ENCODE peak calls at places on chromosomes 16 and 17, in six cellular contexts. C is nucleus accumbens; X is islet precursor cell; N is activated CD8-positive, alpha-beta memory T cell treated with anti-CD3 and anti-CD28 coated beads for 24 hours; W is fibroblast of lung; M is NCI-H1092. P is an unnamed sample.

GRCh38 chr16:788399-789126 is at the start of gene CHTF18:
- DNase-seq in X (peak), C (peak), W (peak), M (peak), N (peak), P (peak)

GRCh38 chr17:17809527-17810373 is 27.0 kb downstream of the SREBF1 start:
- DNase-seq in M (no peak), W (peak), N (no peak), C (no peak), X (peak), P (no peak)

GRCh38 chr17:51052235-51052634 is 68.4 kb downstream of the SPAG9 start:
- DNase-seq in W (no peak), M (no peak), N (no peak), X (no peak), C (no peak), P (no peak)

GRCh38 chr17:35073183-35073790 is 9.8 kb upstream of the RFFL start:
- DNase-seq in C (no peak), X (no peak), N (no peak), M (no peak), W (no peak), P (no peak)

GRCh38 chr16:69057400-69058378 is 47.8 kb upstream of the HAS3 start:
- DNase-seq in C (no peak), X (no peak), N (no peak), M (peak), W (peak), P (peak)

GRCh38 chr17:38430316-38430715 is 2.1 kb downstream of the ARHGAP23 start:
- DNase-seq in M (no peak), C (no peak), X (no peak), N (no peak), W (peak), P (no peak)

GRCh38 chr17:17810374-17811248 is 26.2 kb downstream of the SREBF1 start:
- DNase-seq in N (no peak), W (peak), C (no peak), M (no peak), X (peak), P (no peak)

GRCh38 chr17:12591336-12591735 is 74.4 kb upstream of the MYOCD start:
- DNase-seq in M (no peak), N (no peak), X (peak), C (no peak), W (no peak), P (no peak)

GRCh38 chr17:8386841-8387240 is 3.8 kb upstream of the RPL26 start:
- DNase-seq in M (no peak), N (no peak), C (no peak), X (no peak), W (no peak), P (no peak)

GRCh38 chr16:87392823-87393679 is 915 bp downstream of the MAP1LC3B start:
- DNase-seq in W (peak), X (peak), N (peak), C (no peak), M (no peak), P (peak)

GRCh38 chr17:56779898-56780777 is 53.6 kb downstream of the C17orf67 start:
- DNase-seq in X (peak), M (peak), C (peak), N (peak), W (peak), P (peak)

GRCh38 chr16:31093132-31093703 is 1.4 kb downstream of the VKORC1 start:
- DNase-seq in N (no peak), M (no peak), W (peak), X (peak), C (peak), P (peak)

GRCh38 chr17:37083461-37083860 is 134.7 kb downstream of the AATF start:
- DNase-seq in C (no peak), M (no peak), X (no peak), W (no peak), N (no peak), P (no peak)

GRCh38 chr17:6507535-6507934 is 48.8 kb downstream of the PITPNM3 start:
- DNase-seq in C (no peak), N (no peak), M (no peak), X (peak), W (peak), P (peak)